ENCODE peak calls at places on chromosome X, in nine cellular contexts. F, N, Z, J, X, K, S, Y and A are unnamed samples.
A peak's percentile ranks its signal among the peaks of the same experiment; 100 is the strongest.

GRCh38 chrX:48487362-48487785 is 11.4 kb downstream of the FTSJ1 start:
- DNase-seq in X (no peak), J (peak; percentile 100), F (no peak), Y (peak; percentile 61), S (peak; percentile 97), N (no peak), K (no peak), Z (no peak), A (peak; percentile 91)

GRCh38 chrX:41667631-41668030 is 21.1 kb upstream of the GPR34 start:
- DNase-seq in Y (no peak), K (no peak), S (no peak), N (no peak), J (peak; percentile 10), Z (no peak), F (no peak), X (no peak), A (no peak)

GRCh38 chrX:48854898-48855297 is 19.5 kb upstream of the PCSK1N start:
- DNase-seq in Z (no peak), N (no peak), K (no peak), Y (no peak), F (no peak), X (no peak), S (no peak), J (peak; percentile 32), A (peak; percentile 7)

GRCh38 chrX:138858438-138858837 is 146.9 kb upstream of the FGF13 start:
- DNase-seq in J (peak; percentile 95), X (no peak), S (no peak), Y (no peak), F (no peak), Z (no peak), N (no peak), K (no peak), A (peak; percentile 75)

GRCh38 chrX:41688835-41689234 is at the start of gene GPR34:
- DNase-seq in Z (no peak), Y (no peak), J (no peak), K (no peak), X (no peak), S (no peak), N (peak; percentile 20), F (no peak), A (no peak)

GRCh38 chrX:125681507-125681906 is 361.8 kb downstream of the TEX13C start:
- DNase-seq in Z (no peak), S (no peak), N (peak; percentile 1), Y (no peak), F (no peak), J (no peak), X (no peak), K (no peak), A (no peak)

GRCh38 chrX:24566233-24566632 is 80.9 kb downstream of the PCYT1B start:
- DNase-seq in F (no peak), N (no peak), K (no peak), S (no peak), Z (no peak), Y (no peak), J (no peak), X (no peak), A (no peak)

GRCh38 chrX:151902813-151903591 is 9.7 kb upstream of the MAGEA4 start:
- DNase-seq in N (no peak), X (no peak), S (peak; percentile 85), J (peak; percentile 95), K (peak; percentile 26), Y (peak; percentile 28), Z (peak; percentile 71), F (no peak), A (peak; percentile 86)

GRCh38 chrX:57211906-57212305 is 74.6 kb upstream of the FAAH2 start:
- DNase-seq in Z (no peak), N (no peak), J (no peak), X (no peak), K (no peak), S (no peak), Y (no peak), F (no peak), A (no peak)

GRCh38 chrX:108090474-108091265 is 672 bp downstream of the PSMD10 start:
- DNase-seq in F (no peak), S (peak; percentile 11), K (no peak), N (peak; percentile 1), Y (peak; percentile 6), J (peak; percentile 51), X (no peak), Z (no peak), A (peak; percentile 4)

GRCh38 chrX:45363596-45363995 is 162.9 kb upstream of the DIPK2B start:
- DNase-seq in Z (no peak), Y (no peak), K (no peak), J (no peak), S (no peak), X (no peak), N (no peak), F (no peak), A (no peak)

GRCh38 chrX:132532097-132532496 is 43.3 kb upstream of the MBNL3 start:
- DNase-seq in X (no peak), F (no peak), Z (no peak), S (no peak), K (no peak), J (no peak), Y (no peak), N (no peak), A (no peak)

GRCh38 chrX:105495376-105495775 is 274.9 kb upstream of the TEX13A start:
- DNase-seq in S (no peak), Y (no peak), K (no peak), F (no peak), N (no peak), J (no peak), X (no peak), Z (no peak), A (no peak)

GRCh38 chrX:9573282-9574106 is 108.6 kb downstream of the TBL1X start:
- DNase-seq in Y (no peak), S (no peak), X (no peak), K (no peak), N (no peak), Z (no peak), F (no peak), J (peak; percentile 65), A (no peak)